ENCODE peak calls at places on chromosomes 1 and 21, in six cellular contexts. One of them, this sample, is unnamed.

GRCh38 chr1:92410706-92411105 is 76.0 kb downstream of the GFI1 start:
- DNase-seq in right cardiac atrium: no peak
- DNase-seq in psoas muscle: no peak
- DNase-seq in adrenal gland: no peak
- DNase-seq in SK-N-SH: no peak
- DNase-seq in A549: no peak
- DNase-seq in this sample: no peak

GRCh38 chr1:21237386-21238088 is 52.7 kb downstream of the ECE1 start:
- DNase-seq in right cardiac atrium: peak
- DNase-seq in psoas muscle: no peak
- DNase-seq in adrenal gland: peak
- DNase-seq in SK-N-SH: no peak
- DNase-seq in A549: no peak
- DNase-seq in this sample: peak

GRCh38 chr1:178953034-178953433 is 72.7 kb upstream of the FAM20B start:
- DNase-seq in right cardiac atrium: peak
- DNase-seq in psoas muscle: peak
- DNase-seq in adrenal gland: no peak
- DNase-seq in SK-N-SH: no peak
- DNase-seq in A549: no peak
- DNase-seq in this sample: peak

GRCh38 chr1:192489748-192490147 is 85.8 kb upstream of the RGS1 start:
- DNase-seq in right cardiac atrium: peak
- DNase-seq in psoas muscle: peak
- DNase-seq in adrenal gland: peak
- DNase-seq in SK-N-SH: peak
- DNase-seq in A549: peak
- DNase-seq in this sample: peak

GRCh38 chr1:65577278-65577677 is 156.8 kb downstream of the LEPR start:
- DNase-seq in right cardiac atrium: no peak
- DNase-seq in psoas muscle: no peak
- DNase-seq in adrenal gland: no peak
- DNase-seq in SK-N-SH: peak
- DNase-seq in A549: no peak
- DNase-seq in this sample: no peak

GRCh38 chr1:25145775-25146381 is 86.4 kb downstream of the SYF2 start:
- DNase-seq in right cardiac atrium: no peak
- DNase-seq in psoas muscle: no peak
- DNase-seq in adrenal gland: no peak
- DNase-seq in SK-N-SH: no peak
- DNase-seq in A549: no peak
- DNase-seq in this sample: no peak

GRCh38 chr1:226518375-226518774 is 30.2 kb upstream of the STUM start:
- DNase-seq in right cardiac atrium: no peak
- DNase-seq in psoas muscle: no peak
- DNase-seq in adrenal gland: no peak
- DNase-seq in SK-N-SH: no peak
- DNase-seq in A549: no peak
- DNase-seq in this sample: no peak

GRCh38 chr1:89799495-89799894 is 21.3 kb upstream of the LRRC8D start:
- DNase-seq in right cardiac atrium: no peak
- DNase-seq in psoas muscle: no peak
- DNase-seq in adrenal gland: no peak
- DNase-seq in SK-N-SH: no peak
- DNase-seq in A549: no peak
- DNase-seq in this sample: no peak

GRCh38 chr1:180269848-180270766 is 40.0 kb downstream of the LHX4 start:
- DNase-seq in right cardiac atrium: peak
- DNase-seq in psoas muscle: no peak
- DNase-seq in adrenal gland: peak
- DNase-seq in SK-N-SH: no peak
- DNase-seq in A549: peak
- DNase-seq in this sample: no peak
- H3K27ac ChIP-seq in right cardiac atrium: no peak
- H3K27ac ChIP-seq in psoas muscle: no peak
- H3K27ac ChIP-seq in adrenal gland: no peak
- H3K27ac ChIP-seq in SK-N-SH: no peak
- H3K27ac ChIP-seq in A549: no peak
- H3K27ac ChIP-seq in this sample: no peak

GRCh38 chr1:211921579-211922095 is 91.1 kb upstream of the LPGAT1 start:
- DNase-seq in right cardiac atrium: no peak
- DNase-seq in psoas muscle: no peak
- DNase-seq in adrenal gland: no peak
- DNase-seq in SK-N-SH: no peak
- DNase-seq in A549: no peak
- DNase-seq in this sample: no peak

GRCh38 chr1:211918665-211919414 is 88.3 kb upstream of the LPGAT1 start:
- DNase-seq in right cardiac atrium: no peak
- DNase-seq in psoas muscle: no peak
- DNase-seq in adrenal gland: no peak
- DNase-seq in SK-N-SH: no peak
- DNase-seq in A549: no peak
- DNase-seq in this sample: no peak

GRCh38 chr1:211920602-211921226 is 90.2 kb upstream of the LPGAT1 start:
- DNase-seq in right cardiac atrium: no peak
- DNase-seq in psoas muscle: no peak
- DNase-seq in adrenal gland: peak
- DNase-seq in SK-N-SH: no peak
- DNase-seq in A549: peak
- DNase-seq in this sample: no peak

GRCh38 chr1:211923065-211923464 is 92.5 kb upstream of the LPGAT1 start:
- DNase-seq in right cardiac atrium: no peak
- DNase-seq in psoas muscle: no peak
- DNase-seq in adrenal gland: no peak
- DNase-seq in SK-N-SH: no peak
- DNase-seq in A549: no peak
- DNase-seq in this sample: no peak

DNA sequence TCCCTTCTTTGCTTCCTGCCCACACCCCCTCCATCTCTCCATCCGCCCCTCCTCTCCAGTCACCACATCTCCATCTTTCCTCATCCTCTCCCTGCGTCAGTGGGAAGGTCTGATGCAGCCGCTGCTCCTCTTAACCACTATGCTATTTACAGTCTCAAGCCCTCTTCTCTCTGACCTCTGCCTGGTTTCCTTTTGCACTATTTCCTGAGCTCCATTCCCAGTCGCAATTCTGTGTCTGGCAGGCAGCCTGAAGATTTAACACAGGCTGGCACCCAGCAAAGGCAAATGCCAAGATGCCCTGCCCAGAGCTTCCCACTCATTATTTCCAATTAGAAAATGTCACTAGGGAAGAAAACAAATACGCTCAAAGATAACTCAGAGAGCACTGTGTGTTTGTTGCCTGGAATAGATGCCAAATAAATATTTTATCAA is 89.6 kb upstream of the LPGAT1 start:
- DNase-seq in right cardiac atrium: peak
- DNase-seq in psoas muscle: no peak
- DNase-seq in adrenal gland: peak
- DNase-seq in SK-N-SH: no peak
- DNase-seq in A549: peak
- DNase-seq in this sample: no peak
- H3K27ac ChIP-seq in right cardiac atrium: peak
- H3K27ac ChIP-seq in psoas muscle: no peak
- H3K27ac ChIP-seq in adrenal gland: peak
- H3K27ac ChIP-seq in SK-N-SH: no peak
- H3K27ac ChIP-seq in A549: peak
- H3K27ac ChIP-seq in this sample: peak

DNA sequence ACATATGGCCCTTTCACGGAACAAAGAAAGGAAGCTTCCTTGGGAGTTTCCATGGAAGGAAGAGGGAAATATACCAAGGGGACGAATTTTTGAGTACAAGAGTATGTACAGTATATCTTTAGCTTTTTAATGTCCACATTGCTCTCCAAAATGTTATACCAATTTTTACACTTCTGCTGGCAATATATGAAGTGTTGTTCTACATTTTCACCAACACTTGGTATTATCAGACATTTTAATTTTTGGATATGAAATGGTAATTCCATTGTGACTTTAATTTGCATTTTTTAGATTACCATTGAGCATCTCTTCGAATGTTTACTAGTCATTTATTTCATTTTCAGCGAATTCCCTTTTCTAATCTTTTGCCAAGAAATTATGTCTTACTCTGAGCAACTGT is 5.5 kb upstream of the VPS45 start:
- DNase-seq in right cardiac atrium: no peak
- DNase-seq in psoas muscle: no peak
- DNase-seq in adrenal gland: no peak
- DNase-seq in SK-N-SH: no peak
- DNase-seq in A549: no peak
- DNase-seq in this sample: no peak
- H3K27ac ChIP-seq in right cardiac atrium: no peak
- H3K27ac ChIP-seq in psoas muscle: no peak
- H3K27ac ChIP-seq in adrenal gland: peak
- H3K27ac ChIP-seq in SK-N-SH: peak
- H3K27ac ChIP-seq in A549: no peak
- H3K27ac ChIP-seq in this sample: peak

GRCh38 chr1:64569376-64569775 is 99.4 kb downstream of the CACHD1 start:
- DNase-seq in right cardiac atrium: no peak
- DNase-seq in psoas muscle: no peak
- DNase-seq in adrenal gland: no peak
- DNase-seq in SK-N-SH: no peak
- DNase-seq in A549: no peak
- DNase-seq in this sample: no peak

GRCh38 chr1:64570267-64570666 is 100.3 kb downstream of the CACHD1 start:
- DNase-seq in right cardiac atrium: no peak
- DNase-seq in psoas muscle: no peak
- DNase-seq in adrenal gland: no peak
- DNase-seq in SK-N-SH: no peak
- DNase-seq in A549: no peak
- DNase-seq in this sample: no peak

GRCh38 chr1:64578270-64578973 is 108.5 kb downstream of the CACHD1 start:
- DNase-seq in right cardiac atrium: peak
- DNase-seq in psoas muscle: no peak
- DNase-seq in adrenal gland: no peak
- DNase-seq in SK-N-SH: no peak
- DNase-seq in A549: no peak
- DNase-seq in this sample: no peak

GRCh38 chr1:64572222-64572900 is 102.4 kb downstream of the CACHD1 start:
- DNase-seq in right cardiac atrium: no peak
- DNase-seq in psoas muscle: no peak
- DNase-seq in adrenal gland: no peak
- DNase-seq in SK-N-SH: no peak
- DNase-seq in A549: no peak
- DNase-seq in this sample: no peak

DNA sequence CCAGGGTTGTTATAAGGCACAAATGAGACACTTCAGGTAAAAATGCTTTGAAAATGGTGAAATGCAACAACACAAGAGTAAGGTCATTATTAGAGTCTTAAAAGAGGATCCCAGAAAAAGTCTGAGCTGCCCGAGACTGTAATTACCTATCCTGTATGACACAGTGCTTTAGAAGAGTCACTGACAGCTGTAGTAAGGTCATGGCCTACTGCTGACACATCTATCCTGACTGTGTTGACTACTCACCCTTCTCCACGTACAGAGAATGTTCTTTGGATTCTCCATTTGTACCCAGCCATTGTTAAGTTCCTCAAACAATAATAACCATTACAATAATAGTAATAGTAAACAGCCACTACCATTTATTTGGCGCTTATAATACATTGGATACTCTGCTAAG is 104.4 kb downstream of the CACHD1 start:
- DNase-seq in right cardiac atrium: no peak
- DNase-seq in psoas muscle: no peak
- DNase-seq in adrenal gland: peak
- DNase-seq in SK-N-SH: no peak
- DNase-seq in A549: no peak
- DNase-seq in this sample: no peak
- H3K27ac ChIP-seq in right cardiac atrium: no peak
- H3K27ac ChIP-seq in psoas muscle: peak
- H3K27ac ChIP-seq in adrenal gland: peak
- H3K27ac ChIP-seq in SK-N-SH: no peak
- H3K27ac ChIP-seq in A549: no peak
- H3K27ac ChIP-seq in this sample: no peak

DNA sequence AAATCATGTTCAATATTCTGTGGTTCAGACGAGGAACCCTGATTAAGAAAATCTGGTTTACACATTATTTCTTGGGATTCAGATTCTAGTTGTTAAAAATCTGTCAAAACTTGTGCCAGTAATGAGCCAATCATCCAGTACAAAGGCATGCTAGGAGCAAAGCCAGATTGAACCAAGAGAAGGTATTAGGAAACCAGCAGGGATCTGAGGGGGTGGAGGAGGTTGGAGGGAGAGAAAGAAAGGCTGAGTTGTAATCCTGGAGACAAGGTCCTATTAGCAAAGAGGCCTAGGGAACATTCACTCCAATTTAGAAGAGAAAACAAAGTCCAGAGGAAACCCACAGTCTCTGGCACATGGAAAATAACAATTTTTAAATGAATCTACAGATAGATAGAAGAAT is 352.9 kb downstream of the LTN1 start:
- DNase-seq in right cardiac atrium: no peak
- DNase-seq in psoas muscle: no peak
- DNase-seq in adrenal gland: no peak
- DNase-seq in SK-N-SH: no peak
- DNase-seq in A549: no peak
- DNase-seq in this sample: no peak
- H3K27ac ChIP-seq in right cardiac atrium: no peak
- H3K27ac ChIP-seq in psoas muscle: no peak
- H3K27ac ChIP-seq in adrenal gland: no peak
- H3K27ac ChIP-seq in SK-N-SH: no peak
- H3K27ac ChIP-seq in A549: no peak
- H3K27ac ChIP-seq in this sample: no peak

GRCh38 chr1:200343874-200344273 is 66.0 kb downstream of the ZNF281 start:
- DNase-seq in right cardiac atrium: no peak
- DNase-seq in psoas muscle: no peak
- DNase-seq in adrenal gland: no peak
- DNase-seq in SK-N-SH: no peak
- DNase-seq in A549: no peak
- DNase-seq in this sample: no peak
- H3K27ac ChIP-seq in right cardiac atrium: no peak
- H3K27ac ChIP-seq in psoas muscle: no peak
- H3K27ac ChIP-seq in adrenal gland: no peak
- H3K27ac ChIP-seq in SK-N-SH: no peak
- H3K27ac ChIP-seq in A549: no peak
- H3K27ac ChIP-seq in this sample: no peak

This sample was measured in left ventricle myocardium inferior.